ENCODE peak calls at places on chromosome 6, in four cellular contexts. R is head of caudate nucleus, S is NCI-H1436, Q is ovary. U is an unnamed sample.

GRCh38 chr6:78561015-78561414 is 306.3 kb upstream of the IRAK1BP1 start:
- DNase-seq in R (no peak), S (no peak), Q (no peak), U (no peak)

GRCh38 chr6:42101186-42101657 is 41.2 kb downstream of the C6orf132 start:
- DNase-seq in R (no peak), S (no peak), Q (no peak), U (peak; percentile 41)

GRCh38 chr6:22149501-22150490 is 147.0 kb downstream of the PRL start:
- DNase-seq in R (peak; percentile 46), S (peak; percentile 61), Q (no peak), U (no peak)

GRCh38 chr6:163950159-163950558 is 535.6 kb downstream of the QKI start:
- DNase-seq in R (no peak), S (no peak), Q (no peak), U (no peak)

GRCh38 chr6:145948328-145948727 is 15.8 kb downstream of the SHPRH start:
- DNase-seq in R (no peak), S (no peak), Q (no peak), U (no peak)

GRCh38 chr6:88368071-88368787 is 202.1 kb upstream of the CNR1 start:
- DNase-seq in R (no peak), S (no peak), Q (no peak), U (no peak)

GRCh38 chr6:53530346-53530745 is 14.6 kb downstream of the GCLC start:
- DNase-seq in R (no peak), S (no peak), Q (no peak), U (no peak)

GRCh38 chr6:156971153-156971882 is 194.1 kb downstream of the ARID1B start:
- DNase-seq in R (no peak), S (no peak), Q (no peak), U (no peak)

GRCh38 chr6:33453361-33454008 is 891 bp upstream of the ZBTB9 start:
- DNase-seq in R (no peak), S (no peak), Q (no peak), U (no peak)

GRCh38 chr6:39048481-39049399 is at the start of gene GLP1R:
- DNase-seq in R (no peak), S (no peak), Q (no peak), U (peak; percentile 60)